ENCODE peak calls at places on chromosomes 2 and 18, in ten cellular contexts. One of them, this sample, is unnamed.
A peak's percentile ranks its signal among the peaks of the same experiment; 100 is the strongest.

GRCh38 chr2:31302940-31303563 is 69.1 kb downstream of the EHD3 start:
- DNase-seq in central memory CD4-positive, alpha-beta T cell: no peak
- DNase-seq in activated CD8-positive, alpha-beta memory T cell treated with anti-CD3 and anti-CD28 coated beads for 24 hours: no peak
- DNase-seq in NCI-H2029 treated with DMSO at 0.1 percent for 48 hours: no peak
- DNase-seq in RWPE1: no peak
- DNase-seq in NCI-H1105: no peak
- DNase-seq in astrocyte: no peak
- DNase-seq in GM23248: no peak
- DNase-seq in GM12892: no peak
- DNase-seq in SJCRH30: no peak
- DNase-seq in this sample: no peak

GRCh38 chr2:3178206-3179031 is 199.2 kb downstream of the EIPR1 start:
- DNase-seq in central memory CD4-positive, alpha-beta T cell: no peak
- DNase-seq in activated CD8-positive, alpha-beta memory T cell treated with anti-CD3 and anti-CD28 coated beads for 24 hours: no peak
- DNase-seq in NCI-H2029 treated with DMSO at 0.1 percent for 48 hours: no peak
- DNase-seq in RWPE1: no peak
- DNase-seq in NCI-H1105: no peak
- DNase-seq in astrocyte: no peak
- DNase-seq in GM23248: no peak
- DNase-seq in GM12892: no peak
- DNase-seq in SJCRH30: no peak
- DNase-seq in this sample: no peak

GRCh38 chr2:36507408-36507812 is 90.6 kb downstream of the FEZ2 start:
- DNase-seq in central memory CD4-positive, alpha-beta T cell: no peak
- DNase-seq in activated CD8-positive, alpha-beta memory T cell treated with anti-CD3 and anti-CD28 coated beads for 24 hours: no peak
- DNase-seq in NCI-H2029 treated with DMSO at 0.1 percent for 48 hours: peak; percentile 50
- DNase-seq in RWPE1: peak; percentile 49
- DNase-seq in NCI-H1105: peak; percentile 4
- DNase-seq in astrocyte: no peak
- DNase-seq in GM23248: peak; percentile 62
- DNase-seq in GM12892: no peak
- DNase-seq in SJCRH30: peak; percentile 86
- DNase-seq in this sample: no peak

GRCh38 chr18:73136134-73136533 is 268.3 kb upstream of the NETO1 start:
- DNase-seq in central memory CD4-positive, alpha-beta T cell: no peak
- DNase-seq in activated CD8-positive, alpha-beta memory T cell treated with anti-CD3 and anti-CD28 coated beads for 24 hours: no peak
- DNase-seq in NCI-H2029 treated with DMSO at 0.1 percent for 48 hours: no peak
- DNase-seq in RWPE1: peak; percentile 13
- DNase-seq in NCI-H1105: peak; percentile 6
- DNase-seq in astrocyte: peak; percentile 1
- DNase-seq in GM23248: peak; percentile 4
- DNase-seq in GM12892: no peak
- DNase-seq in SJCRH30: no peak
- DNase-seq in this sample: no peak

GRCh38 chr2:237884681-237885080 is 25.3 kb downstream of the RAMP1 start:
- DNase-seq in central memory CD4-positive, alpha-beta T cell: no peak
- DNase-seq in activated CD8-positive, alpha-beta memory T cell treated with anti-CD3 and anti-CD28 coated beads for 24 hours: no peak
- DNase-seq in NCI-H2029 treated with DMSO at 0.1 percent for 48 hours: no peak
- DNase-seq in RWPE1: no peak
- DNase-seq in NCI-H1105: no peak
- DNase-seq in astrocyte: no peak
- DNase-seq in GM23248: no peak
- DNase-seq in GM12892: no peak
- DNase-seq in SJCRH30: no peak
- DNase-seq in this sample: no peak

GRCh38 chr18:51039138-51040112 is 9.4 kb downstream of the SMAD4 start:
- DNase-seq in central memory CD4-positive, alpha-beta T cell: no peak
- DNase-seq in activated CD8-positive, alpha-beta memory T cell treated with anti-CD3 and anti-CD28 coated beads for 24 hours: no peak
- DNase-seq in NCI-H2029 treated with DMSO at 0.1 percent for 48 hours: no peak
- DNase-seq in RWPE1: no peak
- DNase-seq in NCI-H1105: no peak
- DNase-seq in astrocyte: peak; percentile 25
- DNase-seq in GM23248: peak; percentile 43
- DNase-seq in GM12892: no peak
- DNase-seq in SJCRH30: no peak
- DNase-seq in this sample: no peak

GRCh38 chr2:217834057-217834620 is 168.7 kb downstream of the TNS1 start:
- DNase-seq in central memory CD4-positive, alpha-beta T cell: no peak
- DNase-seq in activated CD8-positive, alpha-beta memory T cell treated with anti-CD3 and anti-CD28 coated beads for 24 hours: no peak
- DNase-seq in NCI-H2029 treated with DMSO at 0.1 percent for 48 hours: no peak
- DNase-seq in RWPE1: no peak
- DNase-seq in NCI-H1105: no peak
- DNase-seq in astrocyte: no peak
- DNase-seq in GM23248: no peak
- DNase-seq in GM12892: no peak
- DNase-seq in SJCRH30: no peak
- DNase-seq in this sample: no peak

GRCh38 chr2:85231242-85231805 is 96.5 kb downstream of the TGOLN2 start:
- DNase-seq in central memory CD4-positive, alpha-beta T cell: no peak
- DNase-seq in activated CD8-positive, alpha-beta memory T cell treated with anti-CD3 and anti-CD28 coated beads for 24 hours: no peak
- DNase-seq in NCI-H2029 treated with DMSO at 0.1 percent for 48 hours: no peak
- DNase-seq in RWPE1: no peak
- DNase-seq in NCI-H1105: no peak
- DNase-seq in astrocyte: no peak
- DNase-seq in GM23248: no peak
- DNase-seq in GM12892: no peak
- DNase-seq in SJCRH30: no peak
- DNase-seq in this sample: no peak